ENCODE peak calls at places on chromosomes 7 and 10, in four cellular contexts. X, Y, T and K are unnamed samples.

GRCh38 chr10:84590794-84591193 is 262.4 kb downstream of the CCSER2 start:
- DNase-seq in X (peak; percentile 94), Y (no peak), T (no peak), K (no peak)

GRCh38 chr7:33556471-33556870 is 348.9 kb upstream of the BMPER start:
- DNase-seq in X (no peak), Y (no peak), T (no peak), K (no peak)

GRCh38 chr7:21504021-21504420 is 38.8 kb upstream of the DNAH11 start:
- DNase-seq in X (no peak), Y (no peak), T (no peak), K (peak; percentile 23)

GRCh38 chr7:32893722-32894121 is 2.2 kb upstream of the KBTBD2 start:
- DNase-seq in X (no peak), Y (no peak), T (no peak), K (no peak)

GRCh38 chr7:29810813-29811482 is 4.6 kb downstream of the WIPF3 start:
- DNase-seq in X (no peak), Y (no peak), T (no peak), K (no peak)

GRCh38 chr7:33243319-33243881 is 114.0 kb downstream of the BBS9 start:
- DNase-seq in X (no peak), Y (no peak), T (peak; percentile 70), K (peak; percentile 55)

GRCh38 chr10:80613466-80613865 is 75.8 kb downstream of the SH2D4B start:
- DNase-seq in X (no peak), Y (no peak), T (no peak), K (no peak)

GRCh38 chr10:5590816-5591215 is 66.1 kb downstream of the CALML3 start:
- DNase-seq in X (no peak), Y (no peak), T (no peak), K (no peak)

GRCh38 chr7:48085942-48086341 is 3.1 kb upstream of the UPP1 start:
- DNase-seq in X (no peak), Y (no peak), T (no peak), K (no peak)

GRCh38 chr10:125159486-125159931 is 854 bp downstream of the CTBP2 start:
- DNase-seq in X (peak; percentile 66), Y (no peak), T (no peak), K (peak; percentile 45)

GRCh38 chr10:31584098-31584631 is 265.1 kb downstream of the ZEB1 start:
- DNase-seq in X (no peak), Y (no peak), T (no peak), K (no peak)

GRCh38 chr7:153902857-153903256 is 149.3 kb upstream of the DPP6 start:
- DNase-seq in X (peak; percentile 68), Y (no peak), T (no peak), K (no peak)

GRCh38 chr10:58662314-58662713 is 149.6 kb downstream of the BICC1 start:
- DNase-seq in X (no peak), Y (no peak), T (peak; percentile 94), K (peak; percentile 33)

GRCh38 chr7:123770378-123770777 is 21.6 kb upstream of the WASL start:
- DNase-seq in X (no peak), Y (no peak), T (no peak), K (no peak)

GRCh38 chr7:130151591-130152269 is 53.5 kb downstream of the TMEM209 start:
- DNase-seq in X (no peak), Y (no peak), T (peak; percentile 23), K (no peak)

DNA sequence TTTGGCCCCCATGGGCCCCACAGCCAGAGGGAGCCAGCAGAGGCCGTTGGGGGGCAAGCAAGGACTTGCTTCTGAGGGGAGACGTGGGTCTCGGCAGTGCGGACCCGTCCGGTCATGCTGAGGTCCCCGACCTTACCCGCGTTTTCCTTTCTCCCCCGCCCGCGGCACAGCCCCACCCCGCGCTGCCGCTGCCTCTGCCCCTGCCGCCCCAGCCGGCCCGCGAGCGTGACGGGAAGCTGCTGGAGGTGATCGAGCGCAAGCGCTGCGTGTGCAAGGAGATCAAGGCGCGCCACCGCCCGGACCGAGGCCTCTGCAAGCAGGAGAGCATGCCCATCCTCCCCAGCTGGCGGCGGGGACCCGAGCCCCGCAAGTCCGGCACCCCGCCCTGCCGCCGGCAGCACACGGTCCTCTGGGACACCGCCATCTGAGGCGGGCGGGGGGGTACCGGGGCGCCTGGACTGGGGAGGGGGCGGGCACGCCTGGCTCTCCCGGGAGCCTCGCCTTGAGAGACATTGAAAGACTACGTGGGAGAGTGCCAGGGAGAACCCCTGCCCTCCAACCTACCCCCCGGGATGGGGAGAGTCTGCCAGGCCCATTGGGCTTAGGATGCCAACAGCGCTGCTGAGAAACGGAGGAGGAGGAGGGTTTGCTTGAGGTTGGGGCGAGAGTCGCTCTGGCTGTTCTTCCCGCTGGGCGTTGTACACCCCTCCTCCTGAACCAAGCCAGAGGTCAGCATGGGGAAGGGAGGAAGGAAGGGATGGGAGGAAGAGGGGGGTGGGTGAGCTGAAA is 9.9 kb downstream of the NYAP1 start:
- DNase-seq in X (no peak), Y (no peak), T (no peak), K (peak; percentile 64)
- TF ChIP-seq CTCF in X (no peak), Y (no peak), T (no peak), K (peak; percentile 10)

GRCh38 chr7:126574838-126575250 is 677.9 kb downstream of the GRM8 start:
- DNase-seq in X (no peak), Y (no peak), T (no peak), K (peak; percentile 21)

GRCh38 chr7:126574276-126574675 is 678.5 kb downstream of the GRM8 start:
- DNase-seq in X (no peak), Y (no peak), T (no peak), K (peak; percentile 4)

DNA sequence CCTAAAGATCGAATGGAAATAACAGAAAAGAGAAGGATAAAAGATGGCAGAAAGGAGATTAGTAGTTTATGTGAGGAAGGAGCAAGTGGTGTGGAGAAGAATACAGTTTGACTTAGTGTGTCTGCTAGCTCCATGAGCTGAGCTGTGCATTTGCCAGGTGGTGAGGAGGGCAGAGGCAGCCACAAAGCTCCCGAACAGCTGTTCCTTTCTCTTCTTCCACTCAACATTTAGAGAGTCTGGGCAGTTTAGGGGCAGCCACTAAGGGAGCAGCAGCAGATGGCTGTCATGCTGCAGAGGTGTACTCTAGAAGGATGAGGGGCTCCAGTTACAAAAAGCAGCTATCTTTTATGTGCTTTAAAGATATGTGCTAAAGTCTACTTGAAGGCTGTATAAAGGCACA is 674.4 kb downstream of the GRM8 start:
- DNase-seq in X (no peak), Y (no peak), T (no peak), K (no peak)
- H3K9me3 ChIP-seq in X (no peaks in the 10 kb centered on the region), Y (no peaks in the 10 kb centered on the region), T (peaks cover 4% of the 10 kb centered on the region), K (no peaks in the 10 kb centered on the region)

DNA sequence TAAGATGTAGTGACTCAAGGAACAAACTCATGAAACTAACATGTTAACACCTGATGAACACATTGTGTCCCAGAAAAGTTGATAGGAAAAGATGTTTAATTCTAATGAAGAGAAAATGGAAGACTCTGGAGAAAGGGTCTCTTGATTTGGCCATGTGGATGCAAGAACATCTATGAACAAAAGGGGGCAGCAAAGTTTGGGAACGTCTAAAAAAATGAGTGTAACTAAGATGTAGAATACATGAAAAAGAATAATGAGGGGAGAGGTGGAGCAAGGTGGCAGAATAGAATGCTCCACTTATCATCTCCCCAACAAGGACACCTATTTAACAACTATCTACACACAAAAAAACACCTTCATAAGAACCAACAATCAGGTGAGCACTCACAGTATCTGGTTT is 805.1 kb downstream of the TNS3 start:
- DNase-seq in X (no peak), Y (no peak), T (peak; percentile 36), K (no peak)
- TF ChIP-seq CTCF in X (no peak), Y (peak; percentile 55), T (peak; percentile 55), K (peak; percentile 30)

DNA sequence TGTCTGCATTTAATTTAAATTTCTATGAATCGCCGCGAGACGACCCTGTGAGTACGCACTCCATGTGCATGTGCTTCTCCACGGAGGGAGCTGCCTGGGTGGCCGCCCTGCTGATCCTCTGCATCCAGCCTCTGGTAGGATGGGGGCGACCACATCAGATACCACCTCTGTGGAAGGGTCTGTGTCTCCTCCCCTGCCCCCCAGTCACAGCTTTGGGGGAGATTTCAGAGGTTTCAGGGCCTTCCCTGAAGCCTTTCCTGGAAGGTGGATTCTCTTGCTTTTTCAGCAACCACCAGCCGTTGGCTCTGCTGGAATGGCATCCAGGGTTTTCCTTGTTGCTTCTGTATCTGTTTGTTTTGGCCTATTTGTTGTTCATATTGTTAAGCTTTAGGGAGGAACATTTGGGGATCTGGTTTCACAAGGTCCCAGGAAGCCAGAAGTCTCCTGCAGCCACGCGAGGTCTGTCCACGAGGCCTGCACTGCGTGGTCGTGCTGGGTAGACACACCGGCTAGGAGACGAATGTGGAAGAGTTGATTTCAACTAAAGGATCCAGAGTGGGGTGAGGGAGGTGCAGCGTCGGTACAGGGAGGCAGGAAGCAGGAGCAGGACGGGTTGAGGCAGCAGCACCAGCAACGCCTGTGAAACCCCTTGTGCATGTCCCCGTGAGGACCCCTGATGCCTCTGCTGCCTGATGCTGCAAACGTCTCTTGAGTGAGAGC is 329.1 kb downstream of the PTPRN2 start:
- DNase-seq in X (no peak), Y (no peak), T (no peak), K (no peak)
- H3K9me3 ChIP-seq in X (no peaks in the 10 kb centered on the region), Y (no peaks in the 10 kb centered on the region), T (peaks cover 64% of the 10 kb centered on the region), K (no peaks in the 10 kb centered on the region)

GRCh38 chr10:22105270-22105669 is 101.7 kb upstream of the DNAJC1 start:
- DNase-seq in X (no peak), Y (no peak), T (no peak), K (no peak)

GRCh38 chr10:22103701-22104100 is 100.2 kb upstream of the DNAJC1 start:
- DNase-seq in X (no peak), Y (no peak), T (no peak), K (no peak)
- TF ChIP-seq CTCF in X (no peak), Y (peak; percentile 11), T (no peak), K (peak; percentile 24)

GRCh38 chr10:92846-93245 is 42.4 kb upstream of the ZMYND11 start:
- DNase-seq in X (no peak), Y (no peak), T (no peak), K (no peak)
- H3K9me3 ChIP-seq in X (no peaks in the 10 kb centered on the region), Y (no peaks in the 10 kb centered on the region), T (peaks cover 2% of the 10 kb centered on the region), K (no peaks in the 10 kb centered on the region)